ENCODE peak calls at places on chromosome 15, in ten cellular contexts. S is Peyer's patch; K is neuronal stem cell; U is mammary epithelial cell; B is lower lobe of right lung; J is breast epithelium; Y is uterus; X is cardiac muscle cell; D is CD4-positive, alpha-beta memory T cell; R is heart left ventricle. I is an unnamed sample. For H3K9me3, the result is how much of the 10 kb centered on the place peaks cover.

GRCh38 chr15:52790166-52790708 is at the start of gene ONECUT1:
- DNase-seq in S (peak), D (peak), K (peak), B (peak), X (peak), Y (no peak), U (peak), J (no peak), R (no peak), I (peak)

GRCh38 chr15:64067564-64068030 is 21.3 kb upstream of the DAPK2 start:
- DNase-seq in S (peak), R (peak), Y (peak), X (peak), K (peak), B (no peak), U (peak), D (peak), J (peak), I (peak)

GRCh38 chr15:48939686-48940085 is 24.0 kb downstream of the SHC4 start:
- DNase-seq in Y (no peak), J (no peak), B (no peak), U (peak), R (no peak), S (no peak), K (no peak), D (no peak), X (peak), I (no peak)

GRCh38 chr15:50247819-50248650 is 17.5 kb downstream of the HDC start:
- DNase-seq in B (peak), X (no peak), S (peak), R (no peak), Y (no peak), U (peak), D (peak), K (no peak), J (no peak), I (no peak)

GRCh38 chr15:96230557-96231181 is 99.8 kb upstream of the NR2F2 start:
- DNase-seq in J (no peak), S (no peak), D (no peak), U (peak), R (no peak), K (no peak), X (peak), B (no peak), Y (no peak), I (no peak)

GRCh38 chr15:71080705-71081104 is 34.6 kb upstream of the THSD4 start:
- DNase-seq in D (no peak), X (peak), J (no peak), K (no peak), B (no peak), Y (no peak), S (no peak), U (peak), R (no peak), I (no peak)

GRCh38 chr15:100049936-100050876 is 291.6 kb downstream of the ADAMTS17 start:
- DNase-seq in X (no peak), Y (no peak), R (no peak), B (no peak), U (no peak), D (no peak), J (no peak), K (no peak), S (no peak), I (no peak)

GRCh38 chr15:61835029-61835428 is 225.2 kb downstream of the VPS13C start:
- DNase-seq in D (no peak), K (no peak), X (no peak), Y (no peak), B (no peak), S (no peak), J (no peak), R (no peak), U (no peak), I (no peak)

GRCh38 chr15:83115831-83116565 is 8.6 kb downstream of the TM6SF1 start:
- DNase-seq in J (no peak), D (no peak), K (no peak), B (no peak), U (no peak), Y (no peak), S (no peak), R (no peak), X (no peak), I (no peak)

GRCh38 chr15:31254431-31255175 is 72.0 kb upstream of the KLF13 start:
- DNase-seq in K (no peak), X (peak), J (no peak), U (no peak), D (no peak), R (peak), Y (peak), S (peak), B (no peak), I (no peak)

GRCh38 chr15:31474059-31474868 is 147.6 kb downstream of the KLF13 start:
- DNase-seq in D (no peak), Y (peak), X (no peak), K (no peak), U (no peak), B (no peak), J (no peak), S (peak), R (no peak), I (no peak)

GRCh38 chr15:98296653-98297052 is 336.1 kb downstream of the ARRDC4 start:
- DNase-seq in U (no peak), D (no peak), J (no peak), R (no peak), K (no peak), S (no peak), Y (no peak), X (no peak), B (no peak), I (no peak)

GRCh38 chr15:85609492-85609891 is 185.2 kb downstream of the KLHL25 start:
- DNase-seq in Y (no peak), S (no peak), K (no peak), R (no peak), D (no peak), J (no peak), X (no peak), B (no peak), U (peak), I (no peak)

GRCh38 chr15:43225201-43225949 is 4.6 kb upstream of the EPB42 start:
- DNase-seq in K (peak), J (no peak), B (no peak), S (peak), U (peak), Y (peak), R (no peak), D (peak), X (peak), I (no peak)

GRCh38 chr15:99090011-99090699 is 14.7 kb upstream of the SYNM start:
- DNase-seq in Y (no peak), K (no peak), D (no peak), B (no peak), U (no peak), R (no peak), X (no peak), S (peak), J (no peak), I (no peak)

GRCh38 chr15:36924076-36924475 is 176.3 kb downstream of the MEIS2 start:
- DNase-seq in D (no peak), R (no peak), X (no peak), B (no peak), K (no peak), U (no peak), J (no peak), S (no peak), Y (no peak), I (no peak)

GRCh38 chr15:62153228-62153627 is 11.9 kb downstream of the C2CD4B start:
- DNase-seq in U (no peak), J (no peak), B (no peak), D (no peak), Y (no peak), X (no peak), K (no peak), R (no peak), S (no peak), I (no peak)

GRCh38 chr15:91413142-91413541 is 313.1 kb downstream of the SV2B start:
- DNase-seq in J (no peak), U (peak), R (no peak), X (no peak), B (no peak), D (no peak), Y (no peak), K (no peak), S (no peak), I (no peak)

GRCh38 chr15:95368211-95368610 is 962.3 kb upstream of the NR2F2 start:
- DNase-seq in J (no peak), B (no peak), S (no peak), R (no peak), X (peak), K (no peak), Y (no peak), D (no peak), U (no peak), I (no peak)

GRCh38 chr15:100517820-100518219 is 10.9 kb downstream of the CERS3 start:
- DNase-seq in X (no peak), J (no peak), Y (no peak), B (no peak), U (no peak), K (no peak), D (no peak), S (no peak), R (no peak), I (no peak)

GRCh38 chr15:101710806-101711205 is 13.5 kb downstream of the TARS3 start:
- DNase-seq in U (no peak), B (no peak), S (no peak), K (no peak), R (no peak), D (no peak), J (no peak), X (peak), Y (no peak), I (no peak)

GRCh38 chr15:31458591-31458990 is 132.0 kb downstream of the KLF13 start:
- DNase-seq in D (no peak), R (no peak), J (no peak), S (no peak), Y (peak), B (no peak), U (no peak), X (no peak), K (no peak), I (no peak)

GRCh38 chr15:67456677-67457529 is 64.0 kb upstream of the C15orf61 start:
- DNase-seq in Y (peak), D (peak), X (peak), B (peak), K (peak), U (peak), S (peak), J (peak), R (peak), I (peak)

GRCh38 chr15:55758580-55758986 is 15.6 kb upstream of the PRTG start:
- DNase-seq in S (no peak), K (no peak), J (no peak), R (no peak), X (peak), Y (no peak), B (no peak), D (no peak), U (no peak), I (no peak)

GRCh38 chr15:77023576-77024272 is 28.8 kb downstream of the PSTPIP1 start:
- DNase-seq in K (no peak), J (no peak), R (peak), U (no peak), S (no peak), X (no peak), Y (no peak), D (no peak), B (no peak), I (peak)

GRCh38 chr15:90219421-90220141 is 14.2 kb downstream of the CIB1 start:
- DNase-seq in R (no peak), J (no peak), Y (no peak), S (peak), D (peak), K (peak), X (peak), B (peak), U (no peak), I (peak)

GRCh38 chr15:70050447-70050846 is 47.3 kb downstream of the TLE3 start:
- DNase-seq in D (no peak), S (no peak), X (no peak), B (no peak), U (no peak), R (no peak), K (no peak), J (no peak), Y (no peak), I (no peak)

GRCh38 chr15:35427091-35427490 is 118.9 kb downstream of the DPH6 start:
- DNase-seq in K (no peak), D (no peak), S (no peak), X (peak), J (no peak), Y (no peak), U (peak), R (no peak), B (no peak), I (no peak)

DNA sequence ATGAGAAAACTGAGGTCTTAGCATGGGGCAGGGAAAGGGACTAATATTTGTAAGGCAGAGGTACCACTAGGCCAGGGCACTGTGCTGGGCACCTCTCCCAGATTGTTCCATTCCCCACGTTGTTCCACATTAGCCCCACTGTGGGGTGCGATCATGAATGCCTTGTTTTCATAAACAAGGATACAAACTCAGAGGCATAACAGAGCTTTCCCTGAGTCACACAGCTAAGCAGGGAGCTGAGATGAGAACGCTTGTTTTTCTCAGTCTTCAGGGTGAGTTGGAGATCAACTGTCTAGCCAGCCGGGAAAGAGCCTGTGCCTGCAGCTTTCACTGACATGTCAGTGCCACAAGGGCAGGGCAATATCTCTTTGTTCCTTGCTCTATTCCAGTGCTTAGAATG is 47.9 kb upstream of the ITGA11 start:
- DNase-seq in Y (no peak), D (no peak), S (no peak), J (no peak), U (no peak), B (no peak), X (no peak), R (no peak), K (no peak), I (no peak)
- H3K4me3 ChIP-seq in Y (no peak), D (no peak), S (no peak), J (no peak), U (no peak), B (no peak), X (no peak), R (no peak), K (no peak), I (no peak)

DNA sequence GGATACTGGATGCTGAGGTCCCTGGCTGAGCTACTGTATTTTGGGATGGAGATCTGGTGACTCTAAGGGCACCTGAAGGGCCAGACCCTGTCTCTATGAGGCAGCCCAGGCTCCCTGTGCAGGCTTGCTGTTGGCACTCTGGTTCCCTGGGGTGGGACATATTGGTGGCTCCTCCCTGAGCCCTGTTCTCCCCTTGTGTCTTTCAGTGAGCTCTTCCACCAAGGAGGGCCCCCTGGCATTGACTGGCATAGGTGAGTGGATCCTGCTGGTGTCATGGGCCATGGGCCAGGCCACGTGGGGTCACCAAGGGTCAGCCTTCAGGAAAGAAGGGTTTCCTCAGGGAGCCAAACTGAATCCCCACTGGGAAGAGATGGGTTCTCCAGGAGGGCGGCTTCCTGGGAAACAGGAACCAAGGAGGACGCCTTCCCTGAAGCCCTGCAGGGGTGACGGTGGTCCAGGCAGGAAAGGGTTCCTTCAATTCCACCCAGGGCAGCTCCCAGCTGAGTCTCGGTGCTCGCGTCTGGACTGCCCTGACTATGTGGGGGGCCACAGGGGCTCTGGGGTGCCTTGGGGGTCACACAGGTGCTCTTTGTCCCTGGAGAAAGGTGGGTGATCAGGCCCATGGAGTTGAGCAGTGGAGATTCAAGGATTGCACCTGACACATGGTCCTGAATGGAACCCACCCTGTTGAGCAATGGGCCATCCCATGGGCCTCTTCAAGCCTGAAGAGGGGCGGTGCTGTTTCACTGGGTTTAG is 220.4 kb downstream of the SNRPN start:
- DNase-seq in J (peak), K (no peak), R (no peak), D (no peak), U (no peak), B (peak), Y (peak), S (peak), X (no peak), I (peak)
- H3K9me3 ChIP-seq in J (half or more), K (under half), R (under half), D (under half), U (under half), B (half or more), Y (under half), S (under half), X (under half), I (under half)

GRCh38 chr15:42163291-42163690 is 6.9 kb upstream of the PLA2G4F start:
- DNase-seq in K (no peak), S (peak), U (no peak), B (no peak), Y (no peak), R (no peak), X (no peak), J (no peak), D (no peak), I (no peak)
- H3K4me3 ChIP-seq in K (no peak), S (no peak), U (no peak), B (no peak), Y (no peak), R (no peak), X (no peak), J (no peak), D (no peak), I (no peak)

DNA sequence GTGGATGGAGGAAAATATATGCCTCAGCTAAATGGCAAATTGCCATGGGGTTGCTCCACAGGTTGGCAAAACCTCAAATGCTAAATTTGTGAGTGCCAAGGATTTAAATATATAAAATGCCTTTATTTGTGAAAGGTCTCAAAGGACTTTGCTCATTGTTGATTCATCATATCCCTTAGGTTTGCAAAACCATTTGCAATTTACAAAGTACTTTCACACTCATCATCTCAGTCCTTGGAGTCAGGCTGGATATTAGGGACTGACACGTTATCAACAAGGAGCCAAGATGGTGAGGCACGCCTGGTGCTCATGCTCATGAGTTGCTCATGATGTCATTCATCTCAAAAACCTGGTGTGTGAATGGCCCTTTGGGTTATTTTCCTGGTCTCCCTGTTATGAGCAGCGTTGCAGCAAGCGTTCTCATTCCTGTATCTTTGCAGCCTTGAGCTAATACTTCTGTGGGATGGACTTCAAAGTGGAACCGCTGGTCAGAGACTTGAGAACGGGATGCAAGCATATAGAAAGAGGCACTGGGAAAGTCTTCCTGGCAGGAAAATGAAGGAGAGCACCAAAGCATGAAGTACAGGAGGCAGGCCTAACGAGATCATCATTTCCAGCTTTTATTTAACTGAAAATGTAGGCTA is 66.0 kb downstream of the MYO1E start:
- DNase-seq in S (no peak), D (no peak), X (peak), Y (no peak), K (no peak), R (no peak), J (no peak), B (no peak), U (peak), I (no peak)
- H3K9me3 ChIP-seq in S (under half), D (under half), X (under half), Y (under half), K (under half), R (under half), J (under half), B (under half), U (under half), I (under half)

GRCh38 chr15:56930663-56931313 is 12.3 kb downstream of the TCF12 start:
- DNase-seq in K (no peak), S (no peak), U (no peak), R (no peak), X (no peak), Y (no peak), D (no peak), J (no peak), B (no peak), I (no peak)
- H3K4me3 ChIP-seq in K (no peak), S (no peak), U (no peak), R (no peak), X (no peak), Y (no peak), D (no peak), J (no peak), B (no peak), I (no peak)

I was measured in psoas muscle.